ENCODE peak calls at places on chromosome 6, in five cellular contexts. Z is heart left ventricle, O is bronchial epithelial cell, G is H9, M is foreskin fibroblast. K is an unnamed sample.

GRCh38 chr6:88248709-88249321 is 82.7 kb upstream of the CNR1 start:
- DNase-seq in Z (no peak), O (no peak), G (no peak), M (no peak), K (no peak)

GRCh38 chr6:85185977-85186376 is 263.9 kb upstream of the NT5E start:
- DNase-seq in Z (no peak), O (peak; percentile 28), G (no peak), M (peak; percentile 72), K (peak; percentile 52)

GRCh38 chr6:26223213-26223612 is 136.0 kb downstream of the HFE start:
- DNase-seq in Z (no peak), O (peak; percentile 17), G (no peak), M (no peak), K (peak; percentile 44)

GRCh38 chr6:71486466-71486865 is 197.9 kb downstream of the OGFRL1 start:
- DNase-seq in Z (no peak), O (no peak), G (no peak), M (peak; percentile 33), K (no peak)

GRCh38 chr6:120405947-120406346 is 928.3 kb downstream of the TBC1D32 start:
- DNase-seq in Z (no peak), O (peak; percentile 10), G (peak; percentile 49), M (no peak), K (peak; percentile 24)

GRCh38 chr6:155216312-155217028 is 47.3 kb upstream of the CLDN20 start:
- DNase-seq in Z (no peak), O (no peak), G (peak; percentile 59), M (no peak), K (no peak)

GRCh38 chr6:141719476-141719875 is 413.2 kb upstream of the GJE1 start:
- DNase-seq in Z (no peak), O (peak; percentile 50), G (no peak), M (no peak), K (peak; percentile 11)

GRCh38 chr6:55040102-55040848 is 134.0 kb upstream of the HCRTR2 start:
- DNase-seq in Z (no peak), O (peak; percentile 37), G (no peak), M (peak; percentile 62), K (peak; percentile 20)

GRCh38 chr6:107458687-107459282 is 579 bp downstream of the PDSS2 start:
- DNase-seq in Z (no peak), O (peak; percentile 31), G (peak; percentile 43), M (peak; percentile 33), K (peak; percentile 33)

GRCh38 chr6:2196079-2196679 is 49.2 kb downstream of the GMDS start:
- DNase-seq in Z (peak; percentile 16), O (peak; percentile 58), G (no peak), M (peak; percentile 68), K (peak; percentile 72)

GRCh38 chr6:146286976-146287375 is 256.7 kb upstream of the RAB32 start:
- DNase-seq in Z (no peak), O (no peak), G (no peak), M (peak; percentile 26), K (no peak)

GRCh38 chr6:34143196-34143883 is 2.5 kb downstream of the GRM4 start:
- DNase-seq in Z (no peak), O (no peak), G (no peak), M (no peak), K (no peak)

GRCh38 chr6:68653706-68654089 is 18.6 kb downstream of the ADGRB3 start:
- DNase-seq in Z (no peak), O (no peak), G (no peak), M (no peak), K (no peak)

GRCh38 chr6:163260111-163260895 is 154.2 kb upstream of the QKI start:
- DNase-seq in Z (no peak), O (no peak), G (peak; percentile 89), M (no peak), K (no peak)

GRCh38 chr6:144543006-144543871 is 258.1 kb downstream of the UTRN start:
- DNase-seq in Z (no peak), O (peak; percentile 21), G (no peak), M (peak; percentile 57), K (peak; percentile 78)

GRCh38 chr6:69863766-69864165 is 2.6 kb upstream of the COL19A1 start:
- DNase-seq in Z (no peak), O (no peak), G (no peak), M (no peak), K (no peak)

GRCh38 chr6:168364793-168365421 is 45.3 kb upstream of the DACT2 start:
- DNase-seq in Z (no peak), O (no peak), G (no peak), M (no peak), K (no peak)

GRCh38 chr6:155248021-155249001 is 15.5 kb upstream of the CLDN20 start:
- DNase-seq in Z (peak; percentile 24), O (peak; percentile 75), G (peak; percentile 66), M (peak; percentile 90), K (peak; percentile 54)

GRCh38 chr6:41574002-41574401 is 27.8 kb downstream of the FOXP4 start:
- DNase-seq in Z (no peak), O (no peak), G (no peak), M (no peak), K (no peak)

GRCh38 chr6:122696079-122696478 is 83.4 kb upstream of the FABP7 start:
- DNase-seq in Z (no peak), O (peak; percentile 92), G (no peak), M (peak; percentile 67), K (peak; percentile 60)

GRCh38 chr6:68876792-68877493 is 241.9 kb downstream of the ADGRB3 start:
- DNase-seq in Z (no peak), O (peak; percentile 44), G (no peak), M (peak; percentile 33), K (peak; percentile 22)

GRCh38 chr6:1379026-1379809 is 10.2 kb upstream of the FOXF2 start:
- DNase-seq in Z (no peak), O (no peak), G (no peak), M (peak; percentile 44), K (no peak)

GRCh38 chr6:118709859-118710350 is 58.5 kb upstream of the CEP85L start:
- DNase-seq in Z (no peak), O (peak; percentile 88), G (no peak), M (peak; percentile 74), K (peak; percentile 78)

GRCh38 chr6:37141291-37142046 is 28.5 kb upstream of the PIM1 start:
- DNase-seq in Z (no peak), O (no peak), G (peak; percentile 87), M (peak; percentile 75), K (no peak)

GRCh38 chr6:126657556-126658129 is 317.7 kb downstream of the CENPW start:
- DNase-seq in Z (no peak), O (peak; percentile 48), G (no peak), M (peak; percentile 73), K (peak; percentile 52)

GRCh38 chr6:133992992-133993682 is 40.1 kb downstream of the TBPL1 start:
- DNase-seq in Z (no peak), O (no peak), G (no peak), M (no peak), K (no peak)

GRCh38 chr6:164911873-164912580 is 397.4 kb downstream of the C6orf118 start:
- DNase-seq in Z (no peak), O (no peak), G (no peak), M (no peak), K (peak; percentile 6)

GRCh38 chr6:142088858-142089216 is 43.9 kb upstream of the GJE1 start:
- DNase-seq in Z (no peak), O (peak; percentile 53), G (peak; percentile 83), M (peak; percentile 64), K (peak; percentile 28)

DNA sequence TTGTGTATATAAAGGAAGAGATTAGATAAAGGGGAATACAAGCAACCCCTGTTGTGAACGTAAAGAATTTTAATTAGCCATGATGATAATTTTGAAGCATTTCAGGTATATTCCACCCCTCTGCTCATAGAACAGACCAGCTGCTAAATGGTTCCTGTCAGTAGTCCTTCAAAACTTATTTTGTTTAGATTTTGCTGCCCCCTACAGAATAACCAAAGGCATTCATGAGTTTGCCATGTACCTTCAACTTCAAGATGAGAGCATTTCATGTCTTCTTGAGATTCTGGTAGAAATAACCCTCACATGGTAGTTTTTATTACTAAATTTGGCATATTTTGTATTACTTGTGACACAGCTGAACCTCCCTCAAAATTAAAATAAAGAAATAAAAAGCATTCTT is 1586.7 kb downstream of the HACE1 start:
- DNase-seq in Z (no peak), O (peak; percentile 10), G (no peak), M (no peak), K (peak; percentile 54)
- TF ChIP-seq CTCF in Z (peak; percentile 30), O (no peak), G (peak; percentile 65), M (no peak), K (peak; percentile 49)

DNA sequence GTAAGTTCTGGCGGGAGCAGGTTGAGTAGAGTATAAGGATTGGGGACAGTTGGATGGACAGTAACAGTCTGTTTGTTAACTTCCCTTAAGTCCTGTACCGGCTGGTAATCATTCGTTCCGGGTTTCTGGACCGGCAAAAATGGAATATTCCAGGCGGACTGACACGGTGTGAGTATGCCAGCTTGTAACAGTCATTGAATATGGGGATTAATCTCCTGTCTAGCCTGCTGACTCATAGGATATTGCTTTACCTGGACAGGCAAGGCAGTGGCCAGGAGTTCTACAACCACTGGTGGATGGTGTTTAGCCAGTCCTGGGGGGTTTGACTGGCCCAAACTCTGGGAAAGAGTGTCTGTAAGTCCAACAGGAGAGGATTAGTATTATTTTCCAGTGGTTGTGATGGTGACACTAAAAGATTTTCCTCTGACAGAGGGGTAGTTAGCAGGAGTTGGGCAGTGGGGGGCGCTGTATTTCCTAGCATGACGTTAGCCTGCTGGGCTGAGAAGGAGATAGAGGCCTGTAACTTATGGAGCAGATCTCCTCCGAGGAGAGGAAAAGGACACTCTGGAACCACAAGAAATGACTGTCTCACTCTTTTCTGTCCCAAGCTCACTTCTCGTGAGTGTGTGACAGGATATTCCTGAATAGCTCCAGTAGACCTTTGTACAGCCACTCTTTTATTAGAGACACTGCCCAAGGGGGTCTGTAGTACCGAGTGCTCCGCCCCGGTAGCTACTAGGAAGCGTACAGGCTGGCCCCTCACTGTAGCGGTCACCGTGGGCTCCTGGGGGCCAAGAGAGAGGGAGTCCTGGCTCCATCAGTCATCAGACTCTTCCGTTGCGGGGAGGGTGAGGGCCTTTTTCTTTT is 152.2 kb downstream of the TRIM27 start:
- DNase-seq in Z (no peak), O (peak; percentile 46), G (peak; percentile 82), M (no peak), K (peak; percentile 28)
- TF ChIP-seq CTCF in Z (no peak), O (no peak), G (peak; percentile 80), M (no peak), K (no peak)

GRCh38 chr6:110877154-110877564 is 2.6 kb downstream of the AMD1 start:
- DNase-seq in Z (no peak), O (peak; percentile 17), G (no peak), M (no peak), K (no peak)

GRCh38 chr6:110874880-110875547 is 429 bp downstream of the AMD1 start:
- DNase-seq in Z (peak; percentile 29), O (no peak), G (no peak), M (peak; percentile 64), K (peak; percentile 42)

GRCh38 chr6:110876170-110876773 is 1.7 kb downstream of the AMD1 start:
- DNase-seq in Z (peak; percentile 89), O (peak; percentile 78), G (peak; percentile 90), M (peak; percentile 95), K (peak; percentile 92)

GRCh38 chr6:110873981-110874879 is at the start of gene AMD1:
- DNase-seq in Z (peak; percentile 98), O (peak; percentile 90), G (peak; percentile 96), M (peak; percentile 99), K (peak; percentile 97)

GRCh38 chr6:110875548-110876169 is 1.1 kb downstream of the AMD1 start:
- DNase-seq in Z (peak; percentile 48), O (no peak), G (no peak), M (peak; percentile 74), K (peak; percentile 66)
- TF ChIP-seq CTCF in Z (no peak), O (no peak), G (no peak), M (no peak), K (no peak)

DNA sequence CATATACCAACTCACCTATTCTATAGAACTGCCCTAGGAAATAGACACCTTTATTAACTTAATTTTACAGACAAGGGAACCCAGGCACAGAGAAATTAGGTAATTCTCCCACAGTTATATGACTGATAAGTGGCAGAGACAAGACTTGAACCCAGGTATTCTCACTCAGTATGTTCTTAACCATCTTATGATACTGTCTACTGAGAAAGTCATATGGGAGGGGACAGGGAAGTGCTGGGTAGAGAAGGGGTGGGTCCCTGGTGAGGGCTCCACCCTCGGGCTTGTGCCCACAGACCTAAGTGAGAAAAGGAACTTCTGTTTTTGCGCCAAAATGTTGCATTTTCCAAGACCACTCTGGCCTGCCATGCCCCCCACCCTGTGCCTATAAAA is 123.5 kb downstream of the RNF144B start:
- DNase-seq in Z (no peak), O (no peak), G (no peak), M (no peak), K (no peak)
- TF ChIP-seq CTCF in Z (no peak), O (no peak), G (no peak), M (no peak), K (no peak)